ENCODE peak calls at places on chromosomes 7 and 10, in nine cellular contexts. One of them, this sample, is unnamed. For H3K36me3, the result is how much of the 10 kb centered on the place peaks cover.

GRCh38 chr7:45240187-45240776 is 82.7 kb downstream of the RAMP3 start:
- DNase-seq in bronchial epithelial cell: peak
- DNase-seq in IMR-90: no peak
- DNase-seq in left ventricle myocardium inferior: peak
- DNase-seq in thoracic aorta: no peak
- DNase-seq in osteoblast: no peak
- DNase-seq in brain microvascular endothelial cell: no peak
- DNase-seq in Panc1: no peak
- DNase-seq in cardiac muscle cell: no peak
- DNase-seq in this sample: no peak

GRCh38 chr10:77857272-77857671 is 69.3 kb downstream of the DLG5 start:
- DNase-seq in bronchial epithelial cell: no peak
- DNase-seq in brain microvascular endothelial cell: no peak
- DNase-seq in IMR-90: no peak
- DNase-seq in osteoblast: no peak
- DNase-seq in cardiac muscle cell: no peak
- DNase-seq in Panc1: no peak
- DNase-seq in left ventricle myocardium inferior: no peak
- DNase-seq in thoracic aorta: no peak
- DNase-seq in this sample: no peak

GRCh38 chr10:58714436-58714835 is 201.8 kb downstream of the BICC1 start:
- DNase-seq in cardiac muscle cell: no peak
- DNase-seq in IMR-90: no peak
- DNase-seq in left ventricle myocardium inferior: no peak
- DNase-seq in brain microvascular endothelial cell: no peak
- DNase-seq in thoracic aorta: no peak
- DNase-seq in bronchial epithelial cell: no peak
- DNase-seq in osteoblast: no peak
- DNase-seq in Panc1: no peak
- DNase-seq in this sample: no peak

GRCh38 chr10:103884681-103885139 is 29.3 kb upstream of the SH3PXD2A start:
- DNase-seq in cardiac muscle cell: peak
- DNase-seq in bronchial epithelial cell: peak
- DNase-seq in IMR-90: peak
- DNase-seq in osteoblast: peak
- DNase-seq in Panc1: peak
- DNase-seq in brain microvascular endothelial cell: peak
- DNase-seq in thoracic aorta: no peak
- DNase-seq in left ventricle myocardium inferior: no peak
- DNase-seq in this sample: no peak

GRCh38 chr10:133060881-133061280 is 26.8 kb upstream of the ADGRA1 start:
- DNase-seq in thoracic aorta: no peak
- DNase-seq in left ventricle myocardium inferior: no peak
- DNase-seq in cardiac muscle cell: no peak
- DNase-seq in Panc1: no peak
- DNase-seq in IMR-90: no peak
- DNase-seq in osteoblast: no peak
- DNase-seq in brain microvascular endothelial cell: no peak
- DNase-seq in bronchial epithelial cell: no peak
- DNase-seq in this sample: no peak

GRCh38 chr7:139452948-139453672 is 30.4 kb downstream of the KLRG2 start:
- DNase-seq in left ventricle myocardium inferior: no peak
- DNase-seq in osteoblast: peak
- DNase-seq in IMR-90: peak
- DNase-seq in thoracic aorta: no peak
- DNase-seq in Panc1: no peak
- DNase-seq in brain microvascular endothelial cell: peak
- DNase-seq in bronchial epithelial cell: no peak
- DNase-seq in cardiac muscle cell: peak
- DNase-seq in this sample: no peak

GRCh38 chr7:69823151-69823744 is 225.0 kb downstream of the AUTS2 start:
- DNase-seq in Panc1: no peak
- DNase-seq in IMR-90: no peak
- DNase-seq in cardiac muscle cell: no peak
- DNase-seq in osteoblast: no peak
- DNase-seq in left ventricle myocardium inferior: no peak
- DNase-seq in brain microvascular endothelial cell: no peak
- DNase-seq in bronchial epithelial cell: no peak
- DNase-seq in thoracic aorta: no peak
- DNase-seq in this sample: no peak

GRCh38 chr7:156005202-156005821 is 193.0 kb upstream of the SHH start:
- DNase-seq in IMR-90: no peak
- DNase-seq in osteoblast: no peak
- DNase-seq in brain microvascular endothelial cell: no peak
- DNase-seq in Panc1: no peak
- DNase-seq in left ventricle myocardium inferior: no peak
- DNase-seq in thoracic aorta: no peak
- DNase-seq in bronchial epithelial cell: no peak
- DNase-seq in cardiac muscle cell: no peak
- DNase-seq in this sample: no peak

GRCh38 chr10:86200269-86200668 is 166.3 kb downstream of the GRID1 start:
- DNase-seq in thoracic aorta: no peak
- DNase-seq in osteoblast: no peak
- DNase-seq in Panc1: no peak
- DNase-seq in IMR-90: no peak
- DNase-seq in bronchial epithelial cell: no peak
- DNase-seq in left ventricle myocardium inferior: no peak
- DNase-seq in brain microvascular endothelial cell: no peak
- DNase-seq in cardiac muscle cell: no peak
- DNase-seq in this sample: no peak

GRCh38 chr7:93031795-93032194 is 86.0 kb downstream of the SAMD9 start:
- DNase-seq in cardiac muscle cell: no peak
- DNase-seq in Panc1: no peak
- DNase-seq in IMR-90: no peak
- DNase-seq in brain microvascular endothelial cell: no peak
- DNase-seq in thoracic aorta: no peak
- DNase-seq in bronchial epithelial cell: no peak
- DNase-seq in osteoblast: no peak
- DNase-seq in left ventricle myocardium inferior: no peak
- DNase-seq in this sample: no peak
- H3K4me3 ChIP-seq in cardiac muscle cell: no peak
- H3K4me3 ChIP-seq in Panc1: no peak
- H3K4me3 ChIP-seq in IMR-90: no peak
- H3K4me3 ChIP-seq in brain microvascular endothelial cell: no peak
- H3K4me3 ChIP-seq in thoracic aorta: no peak
- H3K4me3 ChIP-seq in bronchial epithelial cell: no peak
- H3K4me3 ChIP-seq in osteoblast: no peak
- H3K4me3 ChIP-seq in left ventricle myocardium inferior: no peak
- H3K4me3 ChIP-seq in this sample: no peak

GRCh38 chr10:80519936-80520650 is 17.6 kb upstream of the SH2D4B start:
- DNase-seq in brain microvascular endothelial cell: no peak
- DNase-seq in left ventricle myocardium inferior: no peak
- DNase-seq in Panc1: no peak
- DNase-seq in cardiac muscle cell: no peak
- DNase-seq in osteoblast: peak
- DNase-seq in IMR-90: no peak
- DNase-seq in thoracic aorta: no peak
- DNase-seq in bronchial epithelial cell: no peak
- DNase-seq in this sample: no peak

GRCh38 chr10:80517416-80518142 is 20.1 kb upstream of the SH2D4B start:
- DNase-seq in Panc1: no peak
- DNase-seq in IMR-90: no peak
- DNase-seq in bronchial epithelial cell: no peak
- DNase-seq in thoracic aorta: no peak
- DNase-seq in left ventricle myocardium inferior: no peak
- DNase-seq in brain microvascular endothelial cell: no peak
- DNase-seq in cardiac muscle cell: no peak
- DNase-seq in osteoblast: peak
- DNase-seq in this sample: no peak

GRCh38 chr10:80516506-80517075 is 21.1 kb upstream of the SH2D4B start:
- DNase-seq in cardiac muscle cell: no peak
- DNase-seq in thoracic aorta: no peak
- DNase-seq in IMR-90: no peak
- DNase-seq in Panc1: no peak
- DNase-seq in brain microvascular endothelial cell: no peak
- DNase-seq in osteoblast: peak
- DNase-seq in left ventricle myocardium inferior: no peak
- DNase-seq in bronchial epithelial cell: no peak
- DNase-seq in this sample: no peak

GRCh38 chr10:80518807-80519360 is 18.8 kb upstream of the SH2D4B start:
- DNase-seq in Panc1: no peak
- DNase-seq in IMR-90: no peak
- DNase-seq in osteoblast: peak
- DNase-seq in cardiac muscle cell: no peak
- DNase-seq in brain microvascular endothelial cell: no peak
- DNase-seq in left ventricle myocardium inferior: peak
- DNase-seq in bronchial epithelial cell: no peak
- DNase-seq in thoracic aorta: no peak
- DNase-seq in this sample: no peak

GRCh38 chr10:80518143-80518806 is 19.4 kb upstream of the SH2D4B start:
- DNase-seq in brain microvascular endothelial cell: no peak
- DNase-seq in cardiac muscle cell: no peak
- DNase-seq in osteoblast: peak
- DNase-seq in thoracic aorta: no peak
- DNase-seq in left ventricle myocardium inferior: no peak
- DNase-seq in bronchial epithelial cell: no peak
- DNase-seq in IMR-90: no peak
- DNase-seq in Panc1: no peak
- DNase-seq in this sample: no peak
- H3K36me3 ChIP-seq in brain microvascular endothelial cell: half or more
- H3K36me3 ChIP-seq in cardiac muscle cell: under half
- H3K36me3 ChIP-seq in osteoblast: under half
- H3K36me3 ChIP-seq in thoracic aorta: under half
- H3K36me3 ChIP-seq in left ventricle myocardium inferior: half or more
- H3K36me3 ChIP-seq in bronchial epithelial cell: under half
- H3K36me3 ChIP-seq in IMR-90: under half
- H3K36me3 ChIP-seq in Panc1: under half
- H3K36me3 ChIP-seq in this sample: under half

GRCh38 chr10:99853655-99854054 is 71.2 kb downstream of the ABCC2 start:
- DNase-seq in thoracic aorta: no peak
- DNase-seq in osteoblast: no peak
- DNase-seq in brain microvascular endothelial cell: no peak
- DNase-seq in left ventricle myocardium inferior: no peak
- DNase-seq in Panc1: no peak
- DNase-seq in IMR-90: no peak
- DNase-seq in cardiac muscle cell: no peak
- DNase-seq in bronchial epithelial cell: no peak
- DNase-seq in this sample: no peak

GRCh38 chr10:99855479-99856071 is 73.1 kb downstream of the ABCC2 start:
- DNase-seq in osteoblast: no peak
- DNase-seq in brain microvascular endothelial cell: no peak
- DNase-seq in cardiac muscle cell: no peak
- DNase-seq in IMR-90: no peak
- DNase-seq in Panc1: no peak
- DNase-seq in left ventricle myocardium inferior: no peak
- DNase-seq in thoracic aorta: no peak
- DNase-seq in bronchial epithelial cell: no peak
- DNase-seq in this sample: no peak

GRCh38 chr10:99851825-99852224 is 69.4 kb downstream of the ABCC2 start:
- DNase-seq in thoracic aorta: no peak
- DNase-seq in brain microvascular endothelial cell: no peak
- DNase-seq in IMR-90: no peak
- DNase-seq in cardiac muscle cell: no peak
- DNase-seq in osteoblast: no peak
- DNase-seq in Panc1: no peak
- DNase-seq in bronchial epithelial cell: peak
- DNase-seq in left ventricle myocardium inferior: no peak
- DNase-seq in this sample: no peak

GRCh38 chr10:99852481-99853213 is 70.2 kb downstream of the ABCC2 start:
- DNase-seq in osteoblast: no peak
- DNase-seq in Panc1: no peak
- DNase-seq in cardiac muscle cell: peak
- DNase-seq in left ventricle myocardium inferior: no peak
- DNase-seq in bronchial epithelial cell: no peak
- DNase-seq in brain microvascular endothelial cell: no peak
- DNase-seq in IMR-90: no peak
- DNase-seq in thoracic aorta: no peak
- DNase-seq in this sample: no peak

GRCh38 chr10:99854860-99855259 is 72.4 kb downstream of the ABCC2 start:
- DNase-seq in bronchial epithelial cell: peak
- DNase-seq in IMR-90: peak
- DNase-seq in brain microvascular endothelial cell: peak
- DNase-seq in left ventricle myocardium inferior: no peak
- DNase-seq in osteoblast: peak
- DNase-seq in cardiac muscle cell: peak
- DNase-seq in Panc1: no peak
- DNase-seq in thoracic aorta: no peak
- DNase-seq in this sample: peak
- TF ChIP-seq CTCF in bronchial epithelial cell: peak
- TF ChIP-seq CTCF in IMR-90: peak
- TF ChIP-seq CTCF in brain microvascular endothelial cell: peak
- TF ChIP-seq CTCF in left ventricle myocardium inferior: peak
- TF ChIP-seq CTCF in osteoblast: peak
- TF ChIP-seq CTCF in cardiac muscle cell: peak
- TF ChIP-seq CTCF in Panc1: peak
- TF ChIP-seq CTCF in thoracic aorta: no peak
- TF ChIP-seq CTCF in this sample: peak

GRCh38 chr7:57424515-57425238 is 25.3 kb upstream of the ZNF716 start:
- DNase-seq in osteoblast: no peak
- DNase-seq in IMR-90: no peak
- DNase-seq in left ventricle myocardium inferior: no peak
- DNase-seq in thoracic aorta: no peak
- DNase-seq in brain microvascular endothelial cell: no peak
- DNase-seq in bronchial epithelial cell: no peak
- DNase-seq in Panc1: no peak
- DNase-seq in cardiac muscle cell: no peak
- DNase-seq in this sample: no peak

GRCh38 chr7:57427146-57427545 is 22.8 kb upstream of the ZNF716 start:
- DNase-seq in brain microvascular endothelial cell: no peak
- DNase-seq in Panc1: no peak
- DNase-seq in left ventricle myocardium inferior: no peak
- DNase-seq in IMR-90: no peak
- DNase-seq in cardiac muscle cell: no peak
- DNase-seq in thoracic aorta: no peak
- DNase-seq in osteoblast: no peak
- DNase-seq in bronchial epithelial cell: no peak
- DNase-seq in this sample: no peak

GRCh38 chr7:57426629-57427003 is 23.4 kb upstream of the ZNF716 start:
- DNase-seq in left ventricle myocardium inferior: no peak
- DNase-seq in brain microvascular endothelial cell: no peak
- DNase-seq in IMR-90: no peak
- DNase-seq in Panc1: no peak
- DNase-seq in bronchial epithelial cell: no peak
- DNase-seq in osteoblast: no peak
- DNase-seq in cardiac muscle cell: no peak
- DNase-seq in thoracic aorta: no peak
- DNase-seq in this sample: no peak

GRCh38 chr7:57425239-57425944 is 24.6 kb upstream of the ZNF716 start:
- DNase-seq in brain microvascular endothelial cell: no peak
- DNase-seq in left ventricle myocardium inferior: no peak
- DNase-seq in bronchial epithelial cell: no peak
- DNase-seq in cardiac muscle cell: no peak
- DNase-seq in Panc1: no peak
- DNase-seq in osteoblast: no peak
- DNase-seq in IMR-90: no peak
- DNase-seq in thoracic aorta: no peak
- DNase-seq in this sample: no peak

DNA sequence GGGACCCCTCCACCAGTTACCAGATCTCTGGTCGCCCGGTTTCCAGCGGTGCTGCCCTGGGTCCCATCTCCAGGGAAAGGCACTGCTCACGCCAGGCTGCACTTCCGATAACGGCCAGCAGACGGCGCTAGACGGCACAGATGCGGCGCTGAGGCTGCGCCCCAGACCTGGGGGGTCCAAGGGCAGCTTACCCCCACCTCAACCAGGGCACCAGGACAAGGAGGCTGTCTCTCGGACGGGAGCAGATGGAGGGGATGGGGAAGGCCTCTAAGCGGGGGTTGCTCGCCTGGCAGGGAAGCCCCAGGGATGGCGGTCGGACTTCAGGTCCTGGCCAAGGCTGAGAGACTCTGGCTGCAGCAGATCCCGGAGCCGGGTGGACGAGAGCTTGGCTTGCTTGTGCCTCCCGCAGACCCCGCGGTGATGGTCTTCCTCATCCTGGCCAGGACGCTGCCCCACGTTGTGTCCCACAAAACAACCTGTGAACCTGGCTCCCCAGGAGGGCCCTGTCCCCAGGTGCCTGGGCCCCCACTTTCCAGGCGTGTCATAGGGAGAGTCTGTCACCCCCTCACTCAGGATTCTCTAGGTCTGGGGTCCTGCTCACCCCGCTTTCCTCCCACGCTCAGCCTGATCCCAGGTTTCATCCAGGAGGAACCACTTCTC is 23.9 kb upstream of the ZNF716 start:
- DNase-seq in IMR-90: no peak
- DNase-seq in left ventricle myocardium inferior: no peak
- DNase-seq in Panc1: no peak
- DNase-seq in brain microvascular endothelial cell: no peak
- DNase-seq in bronchial epithelial cell: no peak
- DNase-seq in cardiac muscle cell: no peak
- DNase-seq in thoracic aorta: no peak
- DNase-seq in osteoblast: no peak
- DNase-seq in this sample: no peak
- H3K4me3 ChIP-seq in IMR-90: no peak
- H3K4me3 ChIP-seq in left ventricle myocardium inferior: no peak
- H3K4me3 ChIP-seq in Panc1: no peak
- H3K4me3 ChIP-seq in brain microvascular endothelial cell: no peak
- H3K4me3 ChIP-seq in bronchial epithelial cell: no peak
- H3K4me3 ChIP-seq in cardiac muscle cell: no peak
- H3K4me3 ChIP-seq in thoracic aorta: no peak
- H3K4me3 ChIP-seq in osteoblast: no peak
- H3K4me3 ChIP-seq in this sample: no peak

This sample was measured in BJ.